ENCODE peak calls at places on chromosomes 13 and 19, in five cellular contexts. One of them, this sample, is unnamed.

GRCh38 chr19:17200408-17201079 is 14.6 kb upstream of the USE1 start:
- DNase-seq in HT1080: no peak
- DNase-seq in NCI-H510A treated with DMSO at 0.1 percent for 48 hours: no peak
- DNase-seq in T-helper 1 cell: no peak
- DNase-seq in activated naive CD8-positive, alpha-beta T cell treated with anti-CD3 and anti-CD28 coated beads, Interleukin-2, amount 10 ng/mL, durations not matched to agents 7 days and 5 days: no peak
- DNase-seq in this sample: no peak

GRCh38 chr13:50318887-50319286 is 303.6 kb downstream of the KCNRG start:
- DNase-seq in NCI-H510A treated with DMSO at 0.1 percent for 48 hours: no peak
- DNase-seq in activated naive CD8-positive, alpha-beta T cell treated with anti-CD3 and anti-CD28 coated beads, Interleukin-2, amount 10 ng/mL, durations not matched to agents 7 days and 5 days: no peak
- DNase-seq in T-helper 1 cell: no peak
- DNase-seq in HT1080: no peak
- DNase-seq in this sample: peak

GRCh38 chr19:55086730-55087541 is 11.3 kb downstream of the EPS8L1 start:
- DNase-seq in activated naive CD8-positive, alpha-beta T cell treated with anti-CD3 and anti-CD28 coated beads, Interleukin-2, amount 10 ng/mL, durations not matched to agents 7 days and 5 days: peak
- DNase-seq in NCI-H510A treated with DMSO at 0.1 percent for 48 hours: peak
- DNase-seq in T-helper 1 cell: no peak
- DNase-seq in HT1080: no peak
- DNase-seq in this sample: peak

GRCh38 chr19:44682807-44683206 is 11.5 kb downstream of the CEACAM19 start:
- DNase-seq in NCI-H510A treated with DMSO at 0.1 percent for 48 hours: no peak
- DNase-seq in T-helper 1 cell: no peak
- DNase-seq in HT1080: no peak
- DNase-seq in activated naive CD8-positive, alpha-beta T cell treated with anti-CD3 and anti-CD28 coated beads, Interleukin-2, amount 10 ng/mL, durations not matched to agents 7 days and 5 days: no peak
- DNase-seq in this sample: no peak

GRCh38 chr13:75194717-75195116 is 287.3 kb downstream of the TBC1D4 start:
- DNase-seq in NCI-H510A treated with DMSO at 0.1 percent for 48 hours: no peak
- DNase-seq in activated naive CD8-positive, alpha-beta T cell treated with anti-CD3 and anti-CD28 coated beads, Interleukin-2, amount 10 ng/mL, durations not matched to agents 7 days and 5 days: no peak
- DNase-seq in HT1080: no peak
- DNase-seq in T-helper 1 cell: no peak
- DNase-seq in this sample: no peak

GRCh38 chr19:38665950-38666661 is 18.7 kb downstream of the ACTN4 start:
- DNase-seq in activated naive CD8-positive, alpha-beta T cell treated with anti-CD3 and anti-CD28 coated beads, Interleukin-2, amount 10 ng/mL, durations not matched to agents 7 days and 5 days: no peak
- DNase-seq in HT1080: no peak
- DNase-seq in NCI-H510A treated with DMSO at 0.1 percent for 48 hours: no peak
- DNase-seq in T-helper 1 cell: no peak
- DNase-seq in this sample: no peak

GRCh38 chr19:45075215-45076028 is 856 bp downstream of the ZNF296 start:
- DNase-seq in NCI-H510A treated with DMSO at 0.1 percent for 48 hours: peak
- DNase-seq in T-helper 1 cell: peak
- DNase-seq in HT1080: no peak
- DNase-seq in activated naive CD8-positive, alpha-beta T cell treated with anti-CD3 and anti-CD28 coated beads, Interleukin-2, amount 10 ng/mL, durations not matched to agents 7 days and 5 days: peak
- DNase-seq in this sample: peak

GRCh38 chr13:71274923-71275593 is 591.9 kb downstream of the DACH1 start:
- DNase-seq in HT1080: no peak
- DNase-seq in NCI-H510A treated with DMSO at 0.1 percent for 48 hours: no peak
- DNase-seq in activated naive CD8-positive, alpha-beta T cell treated with anti-CD3 and anti-CD28 coated beads, Interleukin-2, amount 10 ng/mL, durations not matched to agents 7 days and 5 days: no peak
- DNase-seq in T-helper 1 cell: no peak
- DNase-seq in this sample: no peak

GRCh38 chr19:50293263-50294004 is 35.7 kb downstream of the KCNC3 start:
- DNase-seq in NCI-H510A treated with DMSO at 0.1 percent for 48 hours: no peak
- DNase-seq in T-helper 1 cell: no peak
- DNase-seq in HT1080: no peak
- DNase-seq in activated naive CD8-positive, alpha-beta T cell treated with anti-CD3 and anti-CD28 coated beads, Interleukin-2, amount 10 ng/mL, durations not matched to agents 7 days and 5 days: no peak
- DNase-seq in this sample: no peak

GRCh38 chr19:18832331-18833140 is 777 bp downstream of the UPF1 start:
- DNase-seq in NCI-H510A treated with DMSO at 0.1 percent for 48 hours: no peak
- DNase-seq in activated naive CD8-positive, alpha-beta T cell treated with anti-CD3 and anti-CD28 coated beads, Interleukin-2, amount 10 ng/mL, durations not matched to agents 7 days and 5 days: peak
- DNase-seq in HT1080: no peak
- DNase-seq in T-helper 1 cell: no peak
- DNase-seq in this sample: no peak

GRCh38 chr13:98275711-98276171 is 98.7 kb upstream of the RNF113B start:
- DNase-seq in HT1080: no peak
- DNase-seq in NCI-H510A treated with DMSO at 0.1 percent for 48 hours: no peak
- DNase-seq in T-helper 1 cell: no peak
- DNase-seq in activated naive CD8-positive, alpha-beta T cell treated with anti-CD3 and anti-CD28 coated beads, Interleukin-2, amount 10 ng/mL, durations not matched to agents 7 days and 5 days: no peak
- DNase-seq in this sample: no peak